ENCODE peak calls at places on chromosomes 16 and 17, in eight cellular contexts. S is esophagus muscularis mucosa, C is K562, V is breast epithelium, G is sigmoid colon, T is lower leg skin, Z is endothelial cell of umbilical vein, U is ascending aorta. O is an unnamed sample.

GRCh38 chr16:12754824-12755543 is 48.7 kb downstream of the CPPED1 start:
- DNase-seq in S (no peak), C (no peak), V (no peak), G (no peak), T (no peak), Z (no peak), U (no peak), O (peak; percentile 47)

GRCh38 chr16:77974883-77975282 is 47.5 kb upstream of the CLEC3A start:
- DNase-seq in S (no peak), C (no peak), V (no peak), G (no peak), T (no peak), Z (no peak), U (no peak), O (no peak)

GRCh38 chr17:7834554-7834890 is 505 bp downstream of the KDM6B start:
- DNase-seq in S (peak; percentile 94), C (peak; percentile 28), V (peak; percentile 54), G (peak; percentile 89), T (no peak), Z (no peak), U (peak; percentile 84), O (no peak)

GRCh38 chr16:11627822-11628457 is 40.3 kb upstream of the SNN start:
- DNase-seq in S (no peak), C (peak; percentile 40), V (peak; percentile 92), G (peak; percentile 74), T (peak; percentile 73), Z (no peak), U (no peak), O (peak; percentile 57)

GRCh38 chr16:21060027-21060510 is 90.6 kb downstream of the DNAH3 start:
- DNase-seq in S (no peak), C (no peak), V (no peak), G (peak; percentile 43), T (no peak), Z (no peak), U (no peak), O (no peak)

GRCh38 chr16:14401839-14402115 is 228.3 kb downstream of the PARN start:
- DNase-seq in S (no peak), C (no peak), V (no peak), G (no peak), T (no peak), Z (no peak), U (peak; percentile 67), O (no peak)

GRCh38 chr17:4176803-4177472 is 33.9 kb downstream of the CYB5D2 start:
- DNase-seq in S (no peak), C (no peak), V (no peak), G (no peak), T (no peak), Z (no peak), U (no peak), O (no peak)

GRCh38 chr17:41324180-41325075 is 8.9 kb upstream of the KRTAP17-1 start:
- DNase-seq in S (no peak), C (no peak), V (peak; percentile 66), G (no peak), T (no peak), Z (no peak), U (no peak), O (no peak)

GRCh38 chr17:15210247-15210646 is 54.9 kb downstream of the PMP22 start:
- DNase-seq in S (no peak), C (no peak), V (no peak), G (no peak), T (no peak), Z (no peak), U (no peak), O (no peak)

GRCh38 chr17:4327638-4328037 is 38.8 kb downstream of the UBE2G1 start:
- DNase-seq in S (no peak), C (no peak), V (no peak), G (no peak), T (no peak), Z (no peak), U (peak; percentile 67), O (peak; percentile 38)

GRCh38 chr16:84307209-84307954 is 12.7 kb downstream of the WFDC1 start:
- DNase-seq in S (no peak), C (no peak), V (no peak), G (no peak), T (no peak), Z (no peak), U (no peak), O (no peak)

GRCh38 chr17:81003711-81004335 is 12.2 kb downstream of the CHMP6 start:
- DNase-seq in S (no peak), C (peak; percentile 56), V (no peak), G (no peak), T (no peak), Z (no peak), U (no peak), O (no peak)

GRCh38 chr16:79589495-79590134 is 10.9 kb downstream of the MAF start:
- DNase-seq in S (no peak), C (no peak), V (no peak), G (no peak), T (no peak), Z (no peak), U (no peak), O (no peak)

GRCh38 chr17:73338566-73339247 is 26.9 kb upstream of the CDC42EP4 start:
- DNase-seq in S (no peak), C (no peak), V (no peak), G (no peak), T (no peak), Z (no peak), U (no peak), O (no peak)
- H3K4me3 ChIP-seq in S (no peak overlapping the region), C (no peak overlapping the region), V (no peak overlapping the region), G (no peak overlapping the region), T (no peak overlapping the region), Z (no peak overlapping the region), U (peak overlapping the region; percentile 2), O (no peak overlapping the region)

DNA sequence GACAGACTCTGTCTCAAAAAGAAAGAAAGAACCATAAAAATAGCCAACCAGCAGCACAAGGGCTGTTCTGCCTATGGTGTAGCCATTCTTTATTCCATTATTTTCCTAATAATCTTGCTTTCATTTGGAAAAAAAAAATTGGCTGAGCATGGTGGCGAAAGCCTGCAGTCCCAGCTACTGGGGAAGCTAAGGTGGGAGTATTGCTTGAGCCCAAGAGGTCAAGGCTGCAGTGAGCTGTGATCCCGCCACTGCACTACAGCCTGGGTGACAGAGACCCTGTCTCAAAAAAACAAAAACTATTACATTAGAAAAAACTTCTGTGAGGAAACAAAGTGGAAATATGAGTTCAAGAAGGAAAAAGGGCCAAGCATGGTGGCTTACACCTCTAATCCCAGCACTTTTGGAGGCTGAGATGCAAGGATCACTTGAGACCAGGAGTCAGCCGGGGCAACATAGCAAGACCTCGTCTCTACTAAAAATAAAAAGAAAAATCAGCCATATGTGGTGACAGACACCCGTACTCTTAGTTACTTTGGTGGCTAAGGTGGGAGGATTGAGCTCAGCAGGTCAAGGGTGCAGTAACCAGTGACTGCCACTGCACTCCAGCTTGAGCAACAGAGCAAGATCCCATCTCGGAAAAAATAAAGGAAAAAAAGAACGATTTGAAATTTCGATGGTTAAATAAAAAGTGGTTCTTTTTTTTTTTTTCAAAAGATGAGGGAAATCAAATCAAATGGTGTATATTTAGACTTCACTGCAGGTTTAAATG is 2.5 kb downstream of the DCAKD start:
- DNase-seq in S (no peak), C (no peak), V (no peak), G (no peak), T (no peak), Z (no peak), U (no peak), O (no peak)
- TF ChIP-seq CTCF in S (no peak), C (peak; percentile 46), V (no peak), G (peak; percentile 14), T (no peak), Z (no peak), U (no peak), O (no peak)

GRCh38 chr17:35242805-35243458 is at the start of gene SLFN5:
- DNase-seq in S (peak; percentile 99), C (peak; percentile 79), V (peak; percentile 97), G (peak; percentile 98), T (peak; percentile 97), Z (peak; percentile 95), U (peak; percentile 98), O (peak; percentile 79)

GRCh38 chr17:35242158-35242804 is 591 bp upstream of the SLFN5 start:
- DNase-seq in S (no peak), C (peak; percentile 22), V (peak; percentile 81), G (peak; percentile 77), T (peak; percentile 55), Z (peak; percentile 56), U (peak; percentile 81), O (no peak)

GRCh38 chr17:35244345-35245195 is 1.7 kb downstream of the SLFN5 start:
- DNase-seq in S (peak; percentile 95), C (peak; percentile 12), V (peak; percentile 63), G (peak; percentile 92), T (peak; percentile 88), Z (peak; percentile 70), U (peak; percentile 91), O (peak; percentile 75)

GRCh38 chr17:35243459-35244204 is 760 bp downstream of the SLFN5 start:
- DNase-seq in S (peak; percentile 94), C (no peak), V (peak; percentile 39), G (peak; percentile 89), T (peak; percentile 53), Z (peak; percentile 77), U (peak; percentile 83), O (peak; percentile 51)

DNA sequence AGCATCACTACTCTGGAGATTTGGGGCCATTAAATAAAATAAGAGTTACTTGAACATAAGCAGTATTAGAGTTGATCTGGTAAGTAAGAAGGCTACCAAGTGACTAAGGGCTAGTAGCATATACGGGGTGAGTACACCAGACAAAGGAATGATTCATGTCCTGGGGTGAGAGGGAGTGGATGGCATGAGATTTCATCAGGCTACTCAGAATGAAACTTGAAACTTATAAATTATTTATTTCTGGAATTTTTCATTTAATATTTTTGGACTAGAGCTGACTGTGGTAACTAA is 2.3 kb downstream of the SLFN5 start:
- DNase-seq in S (no peak), C (no peak), V (no peak), G (no peak), T (no peak), Z (peak; percentile 77), U (no peak), O (peak; percentile 96)
- H3K4me3 ChIP-seq in S (peak overlapping the region; percentile 87), C (no peak overlapping the region), V (peak overlapping the region; percentile 92), G (no peak overlapping the region), T (no peak overlapping the region), Z (no peak overlapping the region), U (peak overlapping the region; percentile 85), O (peak overlapping the region; percentile 91)

DNA sequence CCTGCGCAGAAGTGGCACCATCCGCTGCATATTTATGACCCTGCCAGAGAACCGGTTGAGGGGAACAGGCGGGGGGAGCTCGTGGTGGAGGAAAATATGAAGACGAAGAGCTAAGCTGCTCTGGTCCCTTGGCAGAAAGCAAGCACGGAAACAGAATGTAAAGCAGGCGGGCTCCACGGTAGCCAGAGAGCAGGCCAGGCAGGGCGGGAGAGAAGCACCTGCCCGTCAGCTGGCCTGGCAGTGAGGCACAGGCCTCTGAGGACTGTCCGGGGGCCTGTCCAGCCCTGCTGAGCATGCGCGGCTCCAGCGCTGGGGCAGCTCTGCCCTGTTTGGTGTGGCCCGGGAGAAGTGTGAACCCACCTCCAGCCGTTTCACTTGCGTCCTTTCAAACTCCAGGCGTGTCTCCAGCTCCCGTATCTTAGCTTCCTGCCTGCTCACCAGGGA is 46.7 kb downstream of the PIPOX start:
- DNase-seq in S (no peak), C (no peak), V (no peak), G (peak; percentile 82), T (no peak), Z (no peak), U (no peak), O (no peak)
- TF ChIP-seq CTCF in S (no peak), C (no peak), V (no peak), G (no peak), T (no peak), Z (no peak), U (no peak), O (no peak)

DNA sequence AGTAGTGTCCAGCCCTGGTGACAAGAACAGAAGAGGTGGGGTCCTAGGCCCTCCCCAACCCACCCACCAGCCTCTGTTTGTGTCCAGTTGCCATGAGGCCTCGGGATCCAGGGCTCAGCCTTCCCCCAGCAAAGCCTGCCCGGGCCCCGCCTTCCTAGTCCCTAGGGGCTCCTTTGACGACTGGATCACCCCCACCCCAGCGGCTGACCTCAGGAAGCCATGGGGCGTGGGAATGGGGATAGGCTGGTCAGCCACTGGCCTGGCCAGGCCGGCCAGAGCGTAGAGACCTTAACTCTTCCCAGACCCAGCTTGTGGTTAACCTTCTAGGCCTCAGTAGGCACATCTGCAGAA is 4.1 kb upstream of the TPPP3 start:
- DNase-seq in S (no peak), C (no peak), V (no peak), G (no peak), T (no peak), Z (no peak), U (no peak), O (no peak)
- H3K4me3 ChIP-seq in S (no peak overlapping the region), C (no peak overlapping the region), V (no peak overlapping the region), G (no peak overlapping the region), T (no peak overlapping the region), Z (no peak overlapping the region), U (no peak overlapping the region), O (no peak overlapping the region)